ENCODE peak calls at places on chromosomes 4 and X, in seven cellular contexts. One of them, this sample, is unnamed. For H3K27me3 and H3K36me3, the result is how much of the 10 kb centered on the place peaks cover.

GRCh38 chrX:1265061-1265460 is 3.6 kb upstream of the CSF2RA start:
- DNase-seq in psoas muscle: no peak
- DNase-seq in aorta: peak
- DNase-seq in adrenal gland: no peak
- DNase-seq in lower lobe of right lung: no peak
- DNase-seq in breast epithelium: no peak
- DNase-seq in brain microvascular endothelial cell: no peak
- DNase-seq in this sample: no peak

GRCh38 chr4:147518846-147519767 is 38.2 kb downstream of the EDNRA start:
- DNase-seq in psoas muscle: no peak
- DNase-seq in aorta: no peak
- DNase-seq in adrenal gland: peak
- DNase-seq in lower lobe of right lung: peak
- DNase-seq in breast epithelium: no peak
- DNase-seq in brain microvascular endothelial cell: peak
- DNase-seq in this sample: no peak

GRCh38 chr4:130395871-130396270 is 1299.9 kb downstream of the C4orf33 start:
- DNase-seq in psoas muscle: no peak
- DNase-seq in aorta: no peak
- DNase-seq in adrenal gland: no peak
- DNase-seq in lower lobe of right lung: no peak
- DNase-seq in breast epithelium: no peak
- DNase-seq in brain microvascular endothelial cell: peak
- DNase-seq in this sample: peak

GRCh38 chrX:2484721-2485459 is 15.9 kb downstream of the DHRSX start:
- DNase-seq in psoas muscle: no peak
- DNase-seq in aorta: no peak
- DNase-seq in adrenal gland: no peak
- DNase-seq in lower lobe of right lung: no peak
- DNase-seq in breast epithelium: no peak
- DNase-seq in brain microvascular endothelial cell: peak
- DNase-seq in this sample: no peak

GRCh38 chrX:121755541-121755940 is 708.1 kb downstream of the GLUD2 start:
- DNase-seq in psoas muscle: no peak
- DNase-seq in aorta: no peak
- DNase-seq in adrenal gland: no peak
- DNase-seq in lower lobe of right lung: no peak
- DNase-seq in breast epithelium: no peak
- DNase-seq in brain microvascular endothelial cell: no peak
- DNase-seq in this sample: no peak

GRCh38 chr4:54879576-54879975 is 221.8 kb downstream of the KIT start:
- DNase-seq in psoas muscle: no peak
- DNase-seq in aorta: no peak
- DNase-seq in adrenal gland: no peak
- DNase-seq in lower lobe of right lung: no peak
- DNase-seq in breast epithelium: no peak
- DNase-seq in brain microvascular endothelial cell: peak
- DNase-seq in this sample: no peak

GRCh38 chrX:103120748-103121147 is 27.8 kb upstream of the NXF3 start:
- DNase-seq in psoas muscle: no peak
- DNase-seq in aorta: no peak
- DNase-seq in adrenal gland: no peak
- DNase-seq in lower lobe of right lung: no peak
- DNase-seq in breast epithelium: no peak
- DNase-seq in brain microvascular endothelial cell: no peak
- DNase-seq in this sample: no peak

GRCh38 chrX:74133156-74133796 is 170.7 kb upstream of the ZCCHC13 start:
- DNase-seq in psoas muscle: no peak
- DNase-seq in aorta: no peak
- DNase-seq in adrenal gland: no peak
- DNase-seq in lower lobe of right lung: no peak
- DNase-seq in breast epithelium: no peak
- DNase-seq in brain microvascular endothelial cell: peak
- DNase-seq in this sample: no peak

GRCh38 chr4:6324999-6325790 is 55.5 kb downstream of the WFS1 start:
- DNase-seq in psoas muscle: peak
- DNase-seq in aorta: no peak
- DNase-seq in adrenal gland: peak
- DNase-seq in lower lobe of right lung: peak
- DNase-seq in breast epithelium: peak
- DNase-seq in brain microvascular endothelial cell: no peak
- DNase-seq in this sample: no peak

GRCh38 chr4:108493596-108493931 is 126.8 kb upstream of the RPL34 start:
- DNase-seq in psoas muscle: no peak
- DNase-seq in aorta: no peak
- DNase-seq in adrenal gland: no peak
- DNase-seq in lower lobe of right lung: no peak
- DNase-seq in breast epithelium: no peak
- DNase-seq in brain microvascular endothelial cell: no peak
- DNase-seq in this sample: no peak

GRCh38 chrX:34918091-34918736 is 24.4 kb upstream of the FAM47B start:
- DNase-seq in psoas muscle: no peak
- DNase-seq in aorta: no peak
- DNase-seq in adrenal gland: no peak
- DNase-seq in lower lobe of right lung: no peak
- DNase-seq in breast epithelium: no peak
- DNase-seq in brain microvascular endothelial cell: peak
- DNase-seq in this sample: no peak

GRCh38 chrX:80810365-80810978 is 795 bp upstream of the BRWD3 start:
- DNase-seq in psoas muscle: no peak
- DNase-seq in aorta: no peak
- DNase-seq in adrenal gland: no peak
- DNase-seq in lower lobe of right lung: no peak
- DNase-seq in breast epithelium: no peak
- DNase-seq in brain microvascular endothelial cell: no peak
- DNase-seq in this sample: no peak

GRCh38 chr4:44651425-44651824 is at the start of gene YIPF7:
- DNase-seq in psoas muscle: no peak
- DNase-seq in aorta: no peak
- DNase-seq in adrenal gland: no peak
- DNase-seq in lower lobe of right lung: no peak
- DNase-seq in breast epithelium: no peak
- DNase-seq in brain microvascular endothelial cell: no peak
- DNase-seq in this sample: no peak

GRCh38 chr4:27009539-27009938 is 148.9 kb downstream of the STIM2 start:
- DNase-seq in psoas muscle: no peak
- DNase-seq in aorta: no peak
- DNase-seq in adrenal gland: no peak
- DNase-seq in lower lobe of right lung: no peak
- DNase-seq in breast epithelium: no peak
- DNase-seq in brain microvascular endothelial cell: no peak
- DNase-seq in this sample: no peak

GRCh38 chrX:106397788-106398538 is 213.8 kb upstream of the RADX start:
- DNase-seq in psoas muscle: no peak
- DNase-seq in aorta: no peak
- DNase-seq in adrenal gland: no peak
- DNase-seq in lower lobe of right lung: no peak
- DNase-seq in breast epithelium: no peak
- DNase-seq in brain microvascular endothelial cell: no peak
- DNase-seq in this sample: no peak

GRCh38 chr4:139834210-139834609 is 168.6 kb downstream of the MGST2 start:
- DNase-seq in psoas muscle: no peak
- DNase-seq in aorta: no peak
- DNase-seq in adrenal gland: no peak
- DNase-seq in lower lobe of right lung: no peak
- DNase-seq in breast epithelium: no peak
- DNase-seq in brain microvascular endothelial cell: no peak
- DNase-seq in this sample: no peak

GRCh38 chr4:173288296-173288695 is 45.9 kb downstream of the HMGB2 start:
- DNase-seq in psoas muscle: no peak
- DNase-seq in aorta: no peak
- DNase-seq in adrenal gland: peak
- DNase-seq in lower lobe of right lung: no peak
- DNase-seq in breast epithelium: peak
- DNase-seq in brain microvascular endothelial cell: peak
- DNase-seq in this sample: no peak

GRCh38 chr4:1502501-1502886 is 96.3 kb upstream of the NKX1-1 start:
- DNase-seq in psoas muscle: no peak
- DNase-seq in aorta: peak
- DNase-seq in adrenal gland: no peak
- DNase-seq in lower lobe of right lung: peak
- DNase-seq in breast epithelium: no peak
- DNase-seq in brain microvascular endothelial cell: no peak
- DNase-seq in this sample: no peak

GRCh38 chr4:68864438-68865177 is 48.8 kb downstream of the UGT2B10 start:
- DNase-seq in psoas muscle: no peak
- DNase-seq in aorta: no peak
- DNase-seq in adrenal gland: no peak
- DNase-seq in lower lobe of right lung: no peak
- DNase-seq in breast epithelium: no peak
- DNase-seq in brain microvascular endothelial cell: no peak
- DNase-seq in this sample: no peak

GRCh38 chr4:82677327-82677726 is 115.5 kb upstream of the TMEM150C start:
- DNase-seq in psoas muscle: no peak
- DNase-seq in aorta: no peak
- DNase-seq in adrenal gland: no peak
- DNase-seq in lower lobe of right lung: no peak
- DNase-seq in breast epithelium: peak
- DNase-seq in brain microvascular endothelial cell: no peak
- DNase-seq in this sample: no peak

GRCh38 chr4:117549624-117550023 is 464.2 kb upstream of the TRAM1L1 start:
- DNase-seq in psoas muscle: no peak
- DNase-seq in aorta: no peak
- DNase-seq in adrenal gland: no peak
- DNase-seq in lower lobe of right lung: no peak
- DNase-seq in breast epithelium: no peak
- DNase-seq in brain microvascular endothelial cell: no peak
- DNase-seq in this sample: no peak

GRCh38 chr4:163385466-163385865 is 41.8 kb downstream of the NPY5R start:
- DNase-seq in psoas muscle: no peak
- DNase-seq in aorta: no peak
- DNase-seq in adrenal gland: no peak
- DNase-seq in lower lobe of right lung: no peak
- DNase-seq in breast epithelium: no peak
- DNase-seq in brain microvascular endothelial cell: no peak
- DNase-seq in this sample: no peak

GRCh38 chr4:41324861-41325260 is 68.1 kb downstream of the UCHL1 start:
- DNase-seq in psoas muscle: no peak
- DNase-seq in aorta: no peak
- DNase-seq in adrenal gland: no peak
- DNase-seq in lower lobe of right lung: no peak
- DNase-seq in breast epithelium: no peak
- DNase-seq in brain microvascular endothelial cell: no peak
- DNase-seq in this sample: no peak

GRCh38 chrX:107000013-107000515 is at the start of gene MORC4:
- DNase-seq in psoas muscle: peak
- DNase-seq in aorta: peak
- DNase-seq in adrenal gland: peak
- DNase-seq in lower lobe of right lung: peak
- DNase-seq in breast epithelium: peak
- DNase-seq in brain microvascular endothelial cell: peak
- DNase-seq in this sample: no peak

GRCh38 chr4:144787365-144788263 is 141.7 kb downstream of the HHIP start:
- DNase-seq in psoas muscle: no peak
- DNase-seq in aorta: no peak
- DNase-seq in adrenal gland: no peak
- DNase-seq in lower lobe of right lung: no peak
- DNase-seq in breast epithelium: no peak
- DNase-seq in brain microvascular endothelial cell: peak
- DNase-seq in this sample: no peak

GRCh38 chr4:2059034-2059725 is at the start of gene NAT8L:
- DNase-seq in psoas muscle: peak
- DNase-seq in aorta: no peak
- DNase-seq in adrenal gland: no peak
- DNase-seq in lower lobe of right lung: peak
- DNase-seq in breast epithelium: no peak
- DNase-seq in brain microvascular endothelial cell: no peak
- DNase-seq in this sample: no peak

GRCh38 chr4:185004562-185005208 is 13.6 kb upstream of the HELT start:
- DNase-seq in psoas muscle: peak
- DNase-seq in aorta: no peak
- DNase-seq in adrenal gland: peak
- DNase-seq in lower lobe of right lung: peak
- DNase-seq in breast epithelium: peak
- DNase-seq in brain microvascular endothelial cell: no peak
- DNase-seq in this sample: no peak

GRCh38 chr4:72496119-72496518 is 72.9 kb downstream of the ADAMTS3 start:
- DNase-seq in psoas muscle: no peak
- DNase-seq in aorta: no peak
- DNase-seq in adrenal gland: no peak
- DNase-seq in lower lobe of right lung: no peak
- DNase-seq in breast epithelium: no peak
- DNase-seq in brain microvascular endothelial cell: no peak
- DNase-seq in this sample: no peak

GRCh38 chr4:172650758-172651495 is 517.7 kb upstream of the GALNT7 start:
- DNase-seq in psoas muscle: no peak
- DNase-seq in aorta: no peak
- DNase-seq in adrenal gland: no peak
- DNase-seq in lower lobe of right lung: no peak
- DNase-seq in breast epithelium: no peak
- DNase-seq in brain microvascular endothelial cell: no peak
- DNase-seq in this sample: no peak

GRCh38 chrX:40016702-40017101 is 81.1 kb downstream of the BCOR start:
- DNase-seq in psoas muscle: no peak
- DNase-seq in aorta: no peak
- DNase-seq in adrenal gland: no peak
- DNase-seq in lower lobe of right lung: no peak
- DNase-seq in breast epithelium: no peak
- DNase-seq in brain microvascular endothelial cell: no peak
- DNase-seq in this sample: no peak

GRCh38 chrX:132876509-132876837 is 82.0 kb downstream of the HS6ST2 start:
- DNase-seq in psoas muscle: no peak
- DNase-seq in aorta: no peak
- DNase-seq in adrenal gland: no peak
- DNase-seq in lower lobe of right lung: no peak
- DNase-seq in breast epithelium: no peak
- DNase-seq in brain microvascular endothelial cell: no peak
- DNase-seq in this sample: no peak
- H3K27me3 ChIP-seq in psoas muscle: under half
- H3K27me3 ChIP-seq in aorta: under half
- H3K27me3 ChIP-seq in adrenal gland: under half
- H3K27me3 ChIP-seq in lower lobe of right lung: under half
- H3K27me3 ChIP-seq in breast epithelium: under half
- H3K27me3 ChIP-seq in brain microvascular endothelial cell: under half
- H3K27me3 ChIP-seq in this sample: under half

GRCh38 chr4:7779194-7779768 is 160.4 kb downstream of the AFAP1 start:
- DNase-seq in psoas muscle: no peak
- DNase-seq in aorta: peak
- DNase-seq in adrenal gland: no peak
- DNase-seq in lower lobe of right lung: no peak
- DNase-seq in breast epithelium: no peak
- DNase-seq in brain microvascular endothelial cell: peak
- DNase-seq in this sample: no peak
- H3K4me3 ChIP-seq in psoas muscle: no peak
- H3K4me3 ChIP-seq in aorta: no peak
- H3K4me3 ChIP-seq in adrenal gland: peak
- H3K4me3 ChIP-seq in lower lobe of right lung: peak
- H3K4me3 ChIP-seq in breast epithelium: no peak
- H3K4me3 ChIP-seq in brain microvascular endothelial cell: peak
- H3K4me3 ChIP-seq in this sample: no peak

GRCh38 chr4:39846705-39847104 is 131.0 kb downstream of the PDS5A start:
- DNase-seq in psoas muscle: no peak
- DNase-seq in aorta: no peak
- DNase-seq in adrenal gland: no peak
- DNase-seq in lower lobe of right lung: no peak
- DNase-seq in breast epithelium: no peak
- DNase-seq in brain microvascular endothelial cell: no peak
- DNase-seq in this sample: no peak
- H3K36me3 ChIP-seq in psoas muscle: half or more
- H3K36me3 ChIP-seq in aorta: under half
- H3K36me3 ChIP-seq in adrenal gland: under half
- H3K36me3 ChIP-seq in lower lobe of right lung: half or more
- H3K36me3 ChIP-seq in breast epithelium: under half
- H3K36me3 ChIP-seq in brain microvascular endothelial cell: under half
- H3K36me3 ChIP-seq in this sample: under half

GRCh38 chr4:62711575-62711974 is 1511.4 kb downstream of the ADGRL3 start:
- DNase-seq in psoas muscle: no peak
- DNase-seq in aorta: no peak
- DNase-seq in adrenal gland: no peak
- DNase-seq in lower lobe of right lung: no peak
- DNase-seq in breast epithelium: no peak
- DNase-seq in brain microvascular endothelial cell: no peak
- DNase-seq in this sample: no peak
- H3K27me3 ChIP-seq in psoas muscle: under half
- H3K27me3 ChIP-seq in aorta: under half
- H3K27me3 ChIP-seq in adrenal gland: under half
- H3K27me3 ChIP-seq in lower lobe of right lung: under half
- H3K27me3 ChIP-seq in breast epithelium: under half
- H3K27me3 ChIP-seq in brain microvascular endothelial cell: under half
- H3K27me3 ChIP-seq in this sample: under half

This sample was measured in BJ.